ENCODE peak calls at places on chromosomes 3 and 15, in five cellular contexts. Z, H, U, J and D are unnamed samples.

GRCh38 chr3:139107424-139108252 is 62.9 kb upstream of the PRR23C start:
- DNase-seq in Z (no peak), H (no peak), U (no peak), J (no peak), D (no peak)

GRCh38 chr3:182795383-182795782 is 2.1 kb downstream of the ATP11B start:
- DNase-seq in Z (peak), H (peak), U (no peak), J (peak), D (no peak)

GRCh38 chr15:82414536-82415191 is 15.0 kb upstream of the GOLGA6L9 start:
- DNase-seq in Z (no peak), H (no peak), U (no peak), J (no peak), D (no peak)

GRCh38 chr3:28476764-28477163 is 128.1 kb upstream of the AZI2 start:
- DNase-seq in Z (no peak), H (no peak), U (no peak), J (no peak), D (no peak)

GRCh38 chr15:77033729-77034619 is 36.9 kb downstream of the TSPAN3 start:
- DNase-seq in Z (no peak), H (no peak), U (no peak), J (no peak), D (no peak)

GRCh38 chr3:107753494-107753893 is 230.7 kb downstream of the BBX start:
- DNase-seq in Z (peak), H (no peak), U (peak), J (peak), D (peak)

GRCh38 chr15:56943398-56943797 is 25.0 kb downstream of the TCF12 start:
- DNase-seq in Z (peak), H (no peak), U (no peak), J (no peak), D (no peak)

GRCh38 chr3:87207500-87207899 is 19.6 kb upstream of the CHMP2B start:
- DNase-seq in Z (peak), H (no peak), U (no peak), J (no peak), D (no peak)

GRCh38 chr3:156323466-156323865 is 203.1 kb downstream of the KCNAB1 start:
- DNase-seq in Z (no peak), H (no peak), U (no peak), J (no peak), D (no peak)

GRCh38 chr3:109396811-109397210 is 59.5 kb upstream of the DPPA4 start:
- DNase-seq in Z (peak), H (no peak), U (no peak), J (no peak), D (no peak)

GRCh38 chr15:98978153-98978552 is 29.4 kb downstream of the PGPEP1L start:
- DNase-seq in Z (no peak), H (no peak), U (no peak), J (no peak), D (no peak)

GRCh38 chr3:22988566-22988965 is 214.6 kb upstream of the UBE2E2 start:
- DNase-seq in Z (no peak), H (no peak), U (no peak), J (no peak), D (no peak)

GRCh38 chr3:183527421-183527979 is 28.0 kb downstream of the KLHL6 start:
- DNase-seq in Z (no peak), H (no peak), U (no peak), J (peak), D (no peak)

GRCh38 chr3:58173670-58174472 is 36.9 kb downstream of the DNASE1L3 start:
- DNase-seq in Z (peak), H (peak), U (no peak), J (peak), D (no peak)

GRCh38 chr3:50890688-50891344 is 216.1 kb downstream of the DOCK3 start:
- DNase-seq in Z (no peak), H (no peak), U (no peak), J (no peak), D (no peak)

GRCh38 chr3:148757238-148757930 is 59.7 kb downstream of the AGTR1 start:
- DNase-seq in Z (peak), H (no peak), U (no peak), J (peak), D (no peak)

GRCh38 chr3:13647314-13648059 is 98.6 kb downstream of the FBLN2 start:
- DNase-seq in Z (peak), H (no peak), U (no peak), J (peak), D (no peak)

GRCh38 chr3:170425491-170426239 is 7.0 kb downstream of the CLDN11 start:
- DNase-seq in Z (no peak), H (no peak), U (peak), J (no peak), D (no peak)

GRCh38 chr3:52633786-52634185 is 51.9 kb downstream of the PBRM1 start:
- DNase-seq in Z (peak), H (no peak), U (no peak), J (peak), D (no peak)

GRCh38 chr15:78396186-78396814 is 41.7 kb upstream of the IREB2 start:
- DNase-seq in Z (no peak), H (no peak), U (no peak), J (no peak), D (no peak)

GRCh38 chr15:62119224-62119925 is 45.7 kb downstream of the C2CD4B start:
- DNase-seq in Z (peak), H (no peak), U (no peak), J (peak), D (no peak)

GRCh38 chr3:112650472-112650871 is 9.5 kb upstream of the CCDC80 start:
- DNase-seq in Z (peak), H (no peak), U (no peak), J (no peak), D (no peak)

GRCh38 chr3:84175449-84175848 is 783.3 kb upstream of the CADM2 start:
- DNase-seq in Z (no peak), H (no peak), U (no peak), J (peak), D (no peak)

GRCh38 chr3:184598220-184598927 is 36.8 kb downstream of the EPHB3 start:
- DNase-seq in Z (no peak), H (no peak), U (no peak), J (no peak), D (no peak)

GRCh38 chr3:58683001-58683845 is 16.6 kb upstream of the FAM3D start:
- DNase-seq in Z (peak), H (no peak), U (no peak), J (peak), D (no peak)

GRCh38 chr3:976021-976420 is 116.8 kb upstream of the CNTN6 start:
- DNase-seq in Z (no peak), H (no peak), U (no peak), J (no peak), D (no peak)

GRCh38 chr3:30826381-30827061 is 67.9 kb downstream of the GADL1 start:
- DNase-seq in Z (peak), H (no peak), U (no peak), J (no peak), D (no peak)

GRCh38 chr3:19931180-19931692 is 2.8 kb downstream of the EFHB start:
- DNase-seq in Z (no peak), H (peak), U (no peak), J (peak), D (no peak)

GRCh38 chr15:27855137-27855536 is 244.0 kb downstream of the OCA2 start:
- DNase-seq in Z (no peak), H (no peak), U (no peak), J (no peak), D (no peak)

GRCh38 chr3:11624161-11624560 is 19.6 kb downstream of the VGLL4 start:
- DNase-seq in Z (no peak), H (no peak), U (no peak), J (no peak), D (no peak)

GRCh38 chr3:119175869-119176756 is 2.7 kb downstream of the UPK1B start:
- DNase-seq in Z (no peak), H (no peak), U (no peak), J (no peak), D (no peak)

GRCh38 chr3:79477242-79477641 is 290.6 kb downstream of the ROBO1 start:
- DNase-seq in Z (no peak), H (no peak), U (no peak), J (no peak), D (no peak)